ENCODE peak calls at places on chromosomes 6 and 20, in ten cellular contexts. E, H, X, P, B, D, A, Y, M and R are unnamed samples.
A peak's percentile ranks its signal among the peaks of the same experiment; 100 is the strongest.

GRCh38 chr6:109166643-109167042 is 71.3 kb downstream of the CEP57L1 start:
- DNase-seq in P (no peak), A (no peak), E (no peak), X (no peak), D (no peak), Y (no peak), B (no peak), M (no peak), H (no peak), R (no peak)

GRCh38 chr6:75103411-75103810 is 102.4 kb downstream of the COL12A1 start:
- DNase-seq in M (no peak), Y (no peak), X (no peak), B (no peak), P (no peak), H (no peak), E (no peak), D (no peak), A (no peak), R (no peak)

GRCh38 chr6:307874-308273 is 15.6 kb downstream of the DUSP22 start:
- DNase-seq in E (no peak), H (no peak), Y (no peak), P (no peak), B (no peak), A (no peak), D (no peak), X (no peak), M (no peak), R (no peak)

GRCh38 chr6:148463671-148464070 is 121.0 kb downstream of the SASH1 start:
- DNase-seq in A (no peak), H (no peak), M (no peak), X (no peak), Y (no peak), B (no peak), D (no peak), P (no peak), E (no peak), R (no peak)

GRCh38 chr6:82040405-82041221 is 206.9 kb downstream of the IBTK start:
- DNase-seq in M (peak; percentile 20), A (no peak), D (no peak), X (no peak), E (no peak), H (peak; percentile 52), Y (peak; percentile 79), B (peak; percentile 76), P (peak; percentile 76), R (peak; percentile 64)

GRCh38 chr20:49306903-49307336 is 29.1 kb upstream of the ZNFX1 start:
- DNase-seq in X (no peak), B (no peak), A (no peak), Y (no peak), E (no peak), H (no peak), P (no peak), M (no peak), D (no peak), R (no peak)

GRCh38 chr6:128487746-128488145 is 32.7 kb downstream of the PTPRK start:
- DNase-seq in P (peak; percentile 70), X (no peak), D (no peak), H (peak; percentile 55), E (no peak), M (no peak), A (no peak), B (no peak), Y (no peak), R (peak; percentile 71)

GRCh38 chr6:32942555-32942954 is 1.7 kb upstream of the HLA-DMB start:
- DNase-seq in H (no peak), P (no peak), X (no peak), Y (no peak), E (no peak), D (no peak), A (no peak), M (no peak), B (no peak), R (no peak)

GRCh38 chr6:56618050-56618449 is 24.6 kb downstream of the DST start:
- DNase-seq in M (no peak), A (no peak), H (no peak), Y (peak; percentile 66), E (no peak), P (no peak), X (no peak), B (no peak), D (no peak), R (no peak)
- TF ChIP-seq CTCF in M (peak; percentile 18), A (no peak), H (peak; percentile 65), Y (peak; percentile 38), E (no peak), P (peak; percentile 9), X (no peak), B (peak; percentile 29), D (no peak), R (peak; percentile 48)

GRCh38 chr20:8530022-8530421 is 398.0 kb downstream of the PLCB1 start:
- DNase-seq in M (no peak), B (no peak), D (no peak), X (no peak), E (no peak), A (no peak), P (no peak), Y (no peak), H (peak; percentile 15), R (no peak)

GRCh38 chr20:8535403-8536003 is 403.4 kb downstream of the PLCB1 start:
- DNase-seq in H (no peak), X (no peak), M (no peak), B (peak; percentile 26), A (no peak), Y (peak; percentile 58), P (peak; percentile 30), E (no peak), D (no peak), R (no peak)

GRCh38 chr20:8534368-8534767 is 402.3 kb downstream of the PLCB1 start:
- DNase-seq in M (no peak), P (no peak), B (no peak), Y (peak; percentile 61), H (no peak), E (no peak), A (no peak), X (no peak), D (no peak), R (no peak)

GRCh38 chr20:8536219-8536618 is 404.2 kb downstream of the PLCB1 start:
- DNase-seq in E (no peak), A (no peak), P (no peak), D (no peak), Y (no peak), M (no peak), H (no peak), B (no peak), X (no peak), R (no peak)

GRCh38 chr20:8532169-8532568 is 400.1 kb downstream of the PLCB1 start:
- DNase-seq in M (no peak), D (no peak), Y (no peak), X (no peak), A (no peak), E (no peak), H (no peak), B (no peak), P (no peak), R (no peak)
- TF ChIP-seq CTCF in M (no peak), D (no peak), Y (no peak), X (no peak), A (no peak), E (no peak), H (no peak), B (no peak), P (no peak), R (no peak)

DNA sequence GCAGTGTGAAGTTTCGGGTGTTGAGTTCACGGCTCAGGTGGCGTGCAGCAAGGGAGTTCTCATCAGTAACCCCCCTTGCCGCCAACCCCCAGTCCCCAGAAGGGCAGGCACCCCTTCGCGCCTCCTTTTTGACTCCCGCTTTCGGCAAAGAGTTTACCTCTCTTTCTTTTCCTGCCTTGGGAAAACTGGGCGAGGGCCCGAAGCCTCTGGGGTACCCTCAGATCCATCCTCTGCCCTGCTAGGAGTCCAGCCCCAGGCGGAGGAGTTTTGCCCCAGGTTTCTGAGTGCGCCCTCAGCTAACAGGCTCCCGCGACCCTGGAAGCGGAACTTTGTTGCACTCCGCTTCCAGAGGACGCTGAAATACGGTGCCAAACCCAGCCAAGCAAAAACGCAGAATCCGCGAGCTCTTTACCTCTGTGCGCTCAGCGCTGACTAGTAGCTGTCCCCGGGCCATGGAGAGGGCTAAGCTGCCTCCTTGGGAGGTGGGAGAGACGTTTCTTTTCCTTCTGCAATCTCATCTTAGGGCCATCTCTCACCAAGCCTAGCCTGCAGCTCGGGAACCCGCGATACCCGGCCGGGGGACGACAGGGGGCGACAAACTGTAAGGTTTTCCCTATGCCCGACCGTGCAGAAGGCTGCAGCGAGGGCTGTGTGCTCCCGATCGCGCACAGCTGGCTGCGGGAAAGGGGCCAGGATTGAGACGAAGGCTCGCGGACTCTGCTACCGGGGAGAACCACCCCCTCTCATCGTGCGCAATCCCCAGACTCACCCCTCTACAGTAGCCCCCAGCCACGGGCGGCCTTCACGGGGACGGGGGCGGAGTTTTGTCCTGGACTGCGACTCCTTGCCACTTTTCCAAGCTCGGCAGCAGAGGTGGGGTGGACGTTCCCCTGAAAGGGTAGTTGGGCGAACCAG is 2.7 kb upstream of the PAX1 start:
- DNase-seq in H (no peak), M (peak; percentile 91), Y (peak; percentile 91), B (peak; percentile 24), E (peak; percentile 51), X (peak; percentile 80), P (peak; percentile 36), D (peak; percentile 43), A (no peak), R (peak; percentile 8)
- TF ChIP-seq CTCF in H (peak; percentile 54), M (peak; percentile 87), Y (peak; percentile 76), B (peak; percentile 54), E (no peak), X (peak; percentile 26), P (peak; percentile 39), D (peak; percentile 50), A (peak; percentile 59), R (peak; percentile 54)

GRCh38 chr6:3011592-3011991 is 11.9 kb downstream of the NQO2 start:
- DNase-seq in A (no peak), H (no peak), Y (no peak), D (no peak), X (no peak), E (no peak), B (no peak), P (no peak), M (no peak), R (no peak)

GRCh38 chr6:3013901-3014674 is 14.4 kb downstream of the NQO2 start:
- DNase-seq in M (no peak), X (no peak), H (no peak), E (no peak), P (no peak), A (no peak), D (no peak), Y (no peak), B (no peak), R (no peak)

GRCh38 chr6:3014675-3015066 is 15.0 kb downstream of the NQO2 start:
- DNase-seq in P (no peak), B (no peak), D (no peak), A (no peak), Y (no peak), E (no peak), M (no peak), X (no peak), H (no peak), R (no peak)

GRCh38 chr6:3015144-3015543 is 15.4 kb downstream of the NQO2 start:
- DNase-seq in A (no peak), X (no peak), E (no peak), Y (no peak), P (no peak), B (no peak), M (no peak), H (no peak), D (no peak), R (no peak)

DNA sequence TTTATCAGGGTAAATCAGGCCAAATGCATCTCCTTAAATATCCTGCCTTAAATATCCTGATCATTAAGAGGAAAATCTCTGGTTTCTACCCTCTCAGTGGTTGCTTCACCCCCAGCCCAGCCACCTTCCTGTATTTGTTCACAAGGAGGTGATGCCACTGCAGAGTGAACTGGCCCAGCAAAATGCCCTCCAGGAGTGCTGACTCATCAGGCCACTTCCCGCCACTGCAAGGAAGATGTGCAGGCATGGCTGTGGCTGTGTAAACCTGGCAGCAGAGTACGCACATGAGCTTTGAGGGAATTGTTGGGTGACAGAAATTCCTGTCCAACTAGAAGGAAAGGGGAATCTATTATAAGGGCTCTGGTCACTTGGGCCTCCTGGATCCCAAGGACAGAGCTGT is 13.8 kb downstream of the NQO2 start:
- DNase-seq in M (no peak), H (peak; percentile 53), A (no peak), B (peak; percentile 53), D (peak; percentile 36), E (peak; percentile 60), Y (no peak), X (no peak), P (peak; percentile 55), R (peak; percentile 29)
- TF ChIP-seq CTCF in M (no peak), H (no peak), A (no peak), B (no peak), D (no peak), E (no peak), Y (no peak), X (no peak), P (no peak), R (no peak)